ENCODE peak calls at places on chromosomes 4 and X, in four cellular contexts. W is WTC11, J is K562, A is H1. L is an unnamed sample.

GRCh38 chrX:19990519-19991349 is at the start of gene BCLAF3:
- DNase-seq in W (peak; percentile 85), J (peak; percentile 94), A (peak; percentile 56), L (peak; percentile 95)

GRCh38 chr4:96630839-96631238 is 790.9 kb downstream of the PDHA2 start:
- DNase-seq in W (no peak), J (no peak), A (no peak), L (no peak)

GRCh38 chr4:136121431-136121830 is 1410.9 kb downstream of the PCDH18 start:
- DNase-seq in W (no peak), J (no peak), A (no peak), L (no peak)

GRCh38 chr4:113445286-113445685 is 316.3 kb downstream of the CAMK2D start:
- DNase-seq in W (no peak), J (no peak), A (no peak), L (no peak)

GRCh38 chrX:13272426-13272825 is 47.4 kb downstream of the ATXN3L start:
- DNase-seq in W (no peak), J (no peak), A (no peak), L (no peak)

GRCh38 chr4:41323706-41324105 is 67.0 kb downstream of the UCHL1 start:
- DNase-seq in W (no peak), J (no peak), A (no peak), L (no peak)

GRCh38 chrX:338836-339400 is 20.3 kb upstream of the GTPBP6 start:
- DNase-seq in W (no peak), J (no peak), A (no peak), L (no peak)

GRCh38 chrX:143571521-143571920 is 54.2 kb upstream of the SPANXN3 start:
- DNase-seq in W (no peak), J (no peak), A (no peak), L (no peak)

GRCh38 chr4:53377319-53378170 is at the start of gene FIP1L1:
- DNase-seq in W (peak; percentile 95), J (peak; percentile 97), A (peak; percentile 61), L (peak; percentile 98)

GRCh38 chr4:40423735-40424134 is 88.6 kb downstream of the CHRNA9 start:
- DNase-seq in W (no peak), J (no peak), A (no peak), L (no peak)

GRCh38 chr4:87947381-87948160 is 27.9 kb upstream of the SPP1 start:
- DNase-seq in W (no peak), J (no peak), A (no peak), L (no peak)

GRCh38 chr4:152983221-152983620 is 47.1 kb downstream of the FHDC1 start:
- DNase-seq in W (peak; percentile 48), J (peak; percentile 34), A (no peak), L (no peak)

GRCh38 chr4:150986085-150986484 is 29.0 kb downstream of the LRBA start:
- DNase-seq in W (no peak), J (no peak), A (no peak), L (no peak)

GRCh38 chr4:1191621-1192020 is 19.2 kb upstream of the SPON2 start:
- DNase-seq in W (peak; percentile 3), J (no peak), A (no peak), L (no peak)

GRCh38 chr4:148926861-148927260 is 484.6 kb upstream of the NR3C2 start:
- DNase-seq in W (no peak), J (no peak), A (no peak), L (no peak)

GRCh38 chrX:1576201-1577101 is 15.0 kb upstream of the AKAP17A start:
- DNase-seq in W (no peak), J (no peak), A (no peak), L (no peak)

GRCh38 chrX:20965270-20966044 is 408.8 kb upstream of the CNKSR2 start:
- DNase-seq in W (no peak), J (no peak), A (no peak), L (no peak)

GRCh38 chr4:17811078-17811603 is 362 bp downstream of the NCAPG start:
- DNase-seq in W (no peak), J (peak; percentile 46), A (no peak), L (no peak)

GRCh38 chr4:150242820-150243458 is 164.7 kb downstream of the DCLK2 start:
- DNase-seq in W (peak; percentile 61), J (peak; percentile 53), A (no peak), L (peak; percentile 74)

GRCh38 chr4:54898941-54899340 is 226.5 kb downstream of the KDR start:
- DNase-seq in W (no peak), J (no peak), A (no peak), L (no peak)

GRCh38 chr4:54902976-54903375 is 222.4 kb downstream of the KDR start:
- DNase-seq in W (no peak), J (no peak), A (no peak), L (no peak)

GRCh38 chr4:54904953-54905352 is 220.4 kb downstream of the KDR start:
- DNase-seq in W (no peak), J (no peak), A (no peak), L (no peak)

GRCh38 chr4:54901202-54901601 is 224.2 kb downstream of the KDR start:
- DNase-seq in W (no peak), J (no peak), A (no peak), L (no peak)

GRCh38 chr4:54902261-54902660 is 223.1 kb downstream of the KDR start:
- DNase-seq in W (no peak), J (no peak), A (no peak), L (no peak)
- TF ChIP-seq TEAD4 in W (no peak), J (no peak), A (no peak), L (no peak)

DNA sequence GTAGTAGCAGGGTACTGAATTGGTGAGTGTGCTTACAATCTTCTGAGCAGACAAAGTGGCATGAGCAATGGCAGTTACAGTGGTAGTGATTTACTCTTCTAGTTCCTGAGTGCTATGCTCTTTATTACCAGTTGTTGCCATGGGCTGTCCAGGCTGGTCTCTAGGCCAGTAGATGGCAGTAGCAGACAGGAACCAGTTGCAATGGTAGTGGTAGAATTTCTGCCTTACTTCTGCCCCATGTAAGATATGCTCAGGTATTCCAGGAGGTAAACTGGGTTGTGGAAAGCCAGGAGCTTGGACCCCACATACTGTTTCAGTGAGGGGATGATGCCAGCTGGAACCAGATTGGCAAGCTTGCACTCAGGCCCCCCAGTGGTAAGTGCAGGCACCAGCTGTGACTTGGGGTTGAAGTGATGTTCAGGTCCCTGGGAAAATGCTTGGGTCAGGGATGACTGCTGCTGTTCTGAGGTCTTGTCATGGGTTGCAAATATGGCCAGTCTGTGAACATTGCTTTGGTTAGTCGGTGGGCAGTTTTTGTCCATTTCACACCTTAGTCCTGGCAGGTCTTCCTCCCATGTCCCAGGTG is 63.0 kb upstream of the ZXDB start:
- DNase-seq in W (peak; percentile 33), J (no peak), A (no peak), L (no peak)
- TF ChIP-seq CTCF in W (no peak), J (peak; percentile 15), A (peak; percentile 32), L (peak; percentile 65)

GRCh38 chr4:168411318-168412150 is 68.8 kb downstream of the DDX60L start:
- DNase-seq in W (no peak), J (no peak), A (no peak), L (no peak)

GRCh38 chr4:168410681-168411080 is 69.6 kb downstream of the DDX60L start:
- DNase-seq in W (no peak), J (no peak), A (no peak), L (no peak)

GRCh38 chr4:168409089-168409801 is 71.0 kb downstream of the DDX60L start:
- DNase-seq in W (no peak), J (no peak), A (no peak), L (no peak)

GRCh38 chr4:168408620-168409019 is 71.7 kb downstream of the DDX60L start:
- DNase-seq in W (no peak), J (no peak), A (no peak), L (peak; percentile 42)
- TF ChIP-seq TEAD4 in W (no peak), J (no peak), A (no peak), L (no peak)

GRCh38 chrX:48826876-48827653 is 752 bp downstream of the ERAS start:
- DNase-seq in W (peak; percentile 22), J (no peak), A (no peak), L (peak; percentile 30)
- TF ChIP-seq CTCF in W (no peak), J (no peak), A (no peak), L (no peak)

DNA sequence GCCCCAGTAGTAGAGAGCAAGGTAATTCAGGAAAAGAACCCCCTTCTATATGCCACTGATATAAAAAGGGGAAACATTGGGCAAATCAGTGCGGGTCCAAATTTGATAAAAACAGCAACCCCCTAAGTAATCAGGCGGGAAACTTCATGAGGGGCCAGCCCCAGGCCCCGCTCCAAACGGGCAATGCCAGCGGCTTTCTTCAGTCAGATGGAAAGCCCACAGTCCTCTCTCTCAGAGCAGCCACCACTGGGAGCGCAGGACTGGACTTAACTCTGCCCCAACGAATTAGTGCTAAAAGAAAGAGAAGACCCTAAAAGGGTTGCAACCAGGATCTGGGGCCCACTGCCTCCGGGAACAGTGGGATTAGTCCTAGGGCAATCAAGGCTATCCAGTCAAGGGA is 9.9 kb downstream of the MAGEA11 start:
- DNase-seq in W (no peak), J (no peak), A (no peak), L (no peak)
- TF ChIP-seq TEAD4 in W (no peak), J (no peak), A (no peak), L (no peak)

GRCh38 chrX:123173833-123174232 is 10.2 kb upstream of the GRIA3 start:
- DNase-seq in W (no peak), J (peak; percentile 8), A (no peak), L (peak; percentile 12)
- TF ChIP-seq CTCF in W (no peak), J (peak; percentile 23), A (no peak), L (peak; percentile 39)

DNA sequence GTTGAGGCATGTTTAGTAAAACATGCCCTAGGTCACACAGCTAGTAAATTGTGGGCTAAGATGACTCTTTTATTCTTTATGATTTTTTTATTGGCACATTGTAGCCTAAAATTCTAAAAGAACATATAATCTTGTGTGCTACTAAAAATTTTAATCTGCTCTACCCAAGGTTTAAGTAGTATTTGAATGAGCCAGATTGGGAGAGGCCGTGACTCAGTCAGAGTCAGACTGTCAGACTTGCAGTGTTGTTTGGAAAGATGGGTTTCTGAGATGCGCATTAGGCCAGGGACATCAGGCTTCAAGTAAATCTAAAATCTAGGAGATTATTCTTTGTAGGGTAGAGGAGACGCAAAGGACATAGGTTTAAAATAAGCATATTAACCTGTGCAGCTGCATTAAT is 30.7 kb upstream of the TMPRSS11E start:
- DNase-seq in W (no peak), J (no peak), A (no peak), L (no peak)
- TF ChIP-seq TEAD4 in W (no peak), J (no peak), A (no peak), L (no peak)